ENCODE peak calls at places on chromosomes 3 and 15, in seven cellular contexts. W is astrocyte of the spinal cord, X is cardiac muscle cell, R is fibroblast of lung, V is omental fat pad, D is AG09319, K is AG04449. U is an unnamed sample.

GRCh38 chr3:123750659-123751420 is 133.3 kb downstream of the MYLK start:
- DNase-seq in D (no peak), K (no peak), V (no peak), X (peak), R (peak), W (peak), U (no peak)

GRCh38 chr3:10348404-10348721 is 27.5 kb upstream of the SEC13 start:
- DNase-seq in D (no peak), K (no peak), W (no peak), R (no peak), V (no peak), X (no peak), U (no peak)

GRCh38 chr3:192550356-192550755 is 177.0 kb downstream of the FGF12 start:
- DNase-seq in R (no peak), X (no peak), D (no peak), K (no peak), W (no peak), V (no peak), U (no peak)

GRCh38 chr3:103085465-103085864 is 650.6 kb downstream of the ZPLD1 start:
- DNase-seq in X (peak), V (no peak), K (no peak), R (peak), W (no peak), D (no peak), U (no peak)

GRCh38 chr3:196774191-196774820 is 34.6 kb downstream of the PAK2 start:
- DNase-seq in X (no peak), R (no peak), W (peak), D (no peak), K (no peak), V (no peak), U (no peak)

GRCh38 chr15:80434926-80435720 is 30.9 kb downstream of the ARNT2 start:
- DNase-seq in V (no peak), W (no peak), X (no peak), D (no peak), R (no peak), K (no peak), U (peak)

GRCh38 chr3:42590989-42591756 is 513 bp downstream of the SS18L2 start:
- DNase-seq in V (no peak), X (peak), D (no peak), K (no peak), W (no peak), R (no peak), U (no peak)

GRCh38 chr3:89699771-89700170 is 592.4 kb downstream of the EPHA3 start:
- DNase-seq in R (no peak), W (no peak), V (no peak), X (no peak), K (no peak), D (no peak), U (no peak)

GRCh38 chr3:72628065-72628464 is 220.2 kb downstream of the SHQ1 start:
- DNase-seq in D (no peak), X (no peak), R (no peak), V (no peak), K (no peak), W (no peak), U (no peak)

GRCh38 chr3:18987862-18988447 is 160.4 kb upstream of the KCNH8 start:
- DNase-seq in X (no peak), W (no peak), R (no peak), D (no peak), K (no peak), V (no peak), U (no peak)

GRCh38 chr3:159733194-159733860 is 255.3 kb upstream of the IL12A start:
- DNase-seq in D (no peak), R (peak), W (peak), X (no peak), V (no peak), K (peak), U (no peak)

GRCh38 chr3:44561076-44561475 is 6.1 kb downstream of the ZKSCAN7 start:
- DNase-seq in K (no peak), V (no peak), X (no peak), D (no peak), R (no peak), W (no peak), U (no peak)

GRCh38 chr15:26864664-26865191 is 2.1 kb upstream of the GABRA5 start:
- DNase-seq in K (no peak), W (peak), V (no peak), D (no peak), R (peak), X (peak), U (no peak)

GRCh38 chr3:120450914-120451669 is at the start of gene FSTL1:
- DNase-seq in D (no peak), R (peak), K (no peak), W (peak), X (peak), V (no peak), U (peak)

GRCh38 chr3:15290731-15291130 is 41.7 kb downstream of the SH3BP5 start:
- DNase-seq in D (no peak), W (no peak), V (no peak), R (no peak), K (no peak), X (no peak), U (no peak)

GRCh38 chr3:4708230-4708629 is 215.1 kb downstream of the ITPR1 start:
- DNase-seq in K (no peak), V (no peak), W (no peak), R (no peak), D (no peak), X (no peak), U (no peak)

GRCh38 chr3:109532257-109533216 is 195.2 kb upstream of the DPPA4 start:
- DNase-seq in R (peak), X (peak), K (peak), V (no peak), W (peak), D (peak), U (no peak)
- TF ChIP-seq CTCF in R (peak), X (peak), K (no peak), V (no peak), W (peak), D (peak), U (no peak)

GRCh38 chr3:36792342-36792741 is 28.0 kb upstream of the DCLK3 start:
- DNase-seq in W (peak), X (peak), D (no peak), V (no peak), R (peak), K (no peak), U (no peak)
- TF ChIP-seq CTCF in W (peak), X (peak), D (peak), V (no peak), R (peak), K (peak), U (no peak)

DNA sequence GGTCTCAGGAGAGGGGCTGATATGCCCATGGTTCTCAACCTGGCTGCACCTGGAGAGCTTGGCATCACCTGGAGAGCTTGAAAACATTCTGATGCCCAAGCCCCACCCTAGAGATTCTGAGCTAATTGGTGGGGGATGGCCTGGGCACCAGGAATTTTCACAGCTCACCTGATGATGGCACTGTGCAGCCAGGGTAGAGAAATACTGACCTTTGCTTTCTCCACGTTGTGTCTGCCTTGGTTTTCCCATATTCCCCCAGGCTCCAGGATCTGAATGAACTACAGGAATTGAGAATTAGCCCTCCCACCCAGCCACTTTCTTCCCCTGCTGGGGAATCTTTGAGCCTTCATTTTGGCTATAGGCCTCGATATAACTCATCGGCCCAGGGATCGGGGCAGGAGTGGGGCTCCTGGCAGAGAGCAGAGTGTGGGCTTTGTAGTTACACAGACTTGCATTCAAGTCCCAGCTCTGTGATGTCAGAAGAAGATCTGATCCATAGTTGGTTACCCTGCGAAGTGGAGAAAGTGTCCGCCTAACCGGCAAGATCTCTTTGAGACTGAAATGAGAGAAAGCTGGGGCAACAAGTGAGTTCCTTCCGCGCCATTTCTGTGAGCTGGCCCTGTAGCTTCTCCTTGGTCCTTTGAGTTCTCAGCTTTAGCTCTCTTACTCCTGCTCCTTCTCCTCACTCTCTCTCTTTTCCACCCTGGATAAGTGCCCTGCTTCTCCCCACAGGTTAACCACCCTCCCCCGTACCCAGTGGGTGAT is 33.1 kb upstream of the UBE2Q2 start:
- DNase-seq in W (peak), D (no peak), X (peak), V (no peak), R (peak), K (no peak), U (no peak)
- TF ChIP-seq CTCF in W (peak), D (peak), X (peak), V (no peak), R (peak), K (peak), U (no peak)

GRCh38 chr15:25683415-25683814 is 179.7 kb downstream of the ATP10A start:
- DNase-seq in R (no peak), W (no peak), D (no peak), V (no peak), K (no peak), X (no peak), U (peak)

GRCh38 chr15:25684521-25685215 is 178.5 kb downstream of the ATP10A start:
- DNase-seq in X (no peak), W (peak), R (peak), K (peak), D (peak), V (no peak), U (peak)

GRCh38 chr15:25683911-25684310 is 179.2 kb downstream of the ATP10A start:
- DNase-seq in X (no peak), D (no peak), V (no peak), W (no peak), K (no peak), R (no peak), U (peak)

GRCh38 chr15:25687276-25687675 is 175.9 kb downstream of the ATP10A start:
- DNase-seq in X (no peak), K (no peak), W (no peak), R (no peak), D (no peak), V (no peak), U (no peak)

DNA sequence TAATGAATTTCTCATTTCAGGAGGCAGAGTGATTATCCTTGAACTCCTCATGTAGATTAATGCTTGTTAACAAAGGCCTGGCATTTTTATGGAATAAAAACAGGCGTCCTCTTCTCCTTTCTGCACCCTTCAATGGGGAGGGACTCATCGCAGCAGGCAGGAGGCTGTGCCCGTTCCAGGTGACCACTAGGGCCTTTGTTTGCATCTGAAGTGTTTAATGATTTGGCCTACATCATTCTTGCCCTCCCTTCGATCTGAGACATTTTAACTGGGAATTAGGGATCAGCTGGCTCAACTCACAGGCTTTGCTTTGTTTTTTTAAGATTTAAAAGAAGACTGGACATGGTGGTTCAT is 177.9 kb downstream of the ATP10A start:
- DNase-seq in V (no peak), D (no peak), X (no peak), K (no peak), R (no peak), W (no peak), U (peak)
- TF ChIP-seq CTCF in V (no peak), D (no peak), X (no peak), K (no peak), R (no peak), W (no peak), U (no peak)

DNA sequence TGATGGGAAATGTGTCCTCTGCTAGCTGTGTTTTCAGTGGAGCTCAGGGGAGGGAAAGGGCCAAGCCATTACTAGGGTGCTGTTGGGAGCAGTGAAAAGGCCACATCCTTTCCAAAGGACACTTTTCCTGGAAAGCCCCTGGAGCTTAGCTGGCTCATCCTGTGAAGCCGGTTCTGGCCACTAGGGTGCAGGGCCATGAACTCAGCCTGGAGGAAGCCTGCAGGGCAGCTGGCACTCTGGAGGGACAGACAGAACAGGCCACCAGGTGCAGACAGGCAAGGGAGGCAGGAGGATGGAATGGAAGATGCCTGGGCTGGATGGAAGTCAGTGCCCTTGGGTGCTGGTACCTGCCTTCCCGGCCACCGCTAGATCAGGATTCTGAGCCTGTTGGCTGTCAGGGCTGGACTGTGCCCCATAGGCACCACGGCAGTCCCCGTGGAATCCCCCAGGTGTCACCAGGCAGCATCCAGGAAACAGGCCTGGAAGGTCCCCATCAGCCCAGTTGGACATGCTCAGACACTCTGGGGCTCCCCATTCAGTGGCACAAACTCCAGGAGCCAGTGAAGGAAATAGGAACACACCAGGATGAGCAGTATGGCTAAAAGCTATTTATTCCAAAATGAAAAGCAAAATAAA is 76.2 kb upstream of the C2CD4B start:
- DNase-seq in R (no peak), K (no peak), W (no peak), X (peak), V (no peak), D (no peak), U (no peak)
- TF ChIP-seq CTCF in R (peak), K (peak), W (peak), X (peak), V (no peak), D (peak), U (no peak)

DNA sequence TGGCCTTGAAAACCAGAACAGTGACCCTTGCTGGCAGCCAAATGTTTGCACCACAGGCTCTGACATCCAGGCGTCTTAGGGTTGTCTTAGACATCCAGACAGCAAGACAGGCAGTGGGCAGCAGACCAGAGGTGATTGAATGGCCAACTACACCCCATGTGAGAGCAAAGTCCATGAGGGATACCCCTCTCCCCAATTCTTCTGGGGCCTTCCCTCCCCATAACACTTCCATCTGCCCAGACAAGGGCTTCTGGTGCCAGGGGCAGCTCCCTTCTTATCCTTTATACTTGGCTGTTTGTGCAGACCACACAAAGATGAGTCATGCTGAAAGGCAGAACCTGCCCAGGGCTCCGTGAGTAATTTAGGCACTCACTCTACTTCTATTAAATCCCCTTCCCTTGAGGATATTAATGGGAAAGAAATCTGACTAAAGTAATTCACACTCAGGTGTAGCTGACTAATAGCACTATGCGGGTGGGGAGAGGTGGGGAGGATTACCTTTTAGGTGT is 257.9 kb downstream of the UACA start:
- DNase-seq in V (no peak), D (no peak), X (no peak), R (peak), K (no peak), W (peak), U (no peak)
- TF ChIP-seq CTCF in V (no peak), D (no peak), X (no peak), R (no peak), K (no peak), W (no peak), U (no peak)

GRCh38 chr3:52443268-52443610 is 1.7 kb downstream of the SEMA3G start:
- DNase-seq in D (no peak), W (no peak), K (no peak), R (no peak), X (no peak), V (no peak), U (no peak)

GRCh38 chr3:52446631-52447511 is 2.0 kb upstream of the SEMA3G start:
- DNase-seq in V (peak), K (no peak), W (peak), R (peak), D (no peak), X (peak), U (no peak)

GRCh38 chr3:52446042-52446441 is 1.1 kb upstream of the SEMA3G start:
- DNase-seq in R (no peak), K (no peak), W (no peak), D (no peak), X (no peak), V (no peak), U (no peak)

GRCh38 chr3:52443791-52444687 is 864 bp downstream of the SEMA3G start:
- DNase-seq in R (no peak), X (no peak), V (no peak), K (no peak), W (no peak), D (no peak), U (no peak)

GRCh38 chr3:52444860-52445793 is at the start of gene SEMA3G:
- DNase-seq in X (peak), W (peak), K (no peak), V (no peak), R (peak), D (no peak), U (no peak)
- TF ChIP-seq CTCF in X (peak), W (peak), K (peak), V (no peak), R (peak), D (peak), U (peak)

DNA sequence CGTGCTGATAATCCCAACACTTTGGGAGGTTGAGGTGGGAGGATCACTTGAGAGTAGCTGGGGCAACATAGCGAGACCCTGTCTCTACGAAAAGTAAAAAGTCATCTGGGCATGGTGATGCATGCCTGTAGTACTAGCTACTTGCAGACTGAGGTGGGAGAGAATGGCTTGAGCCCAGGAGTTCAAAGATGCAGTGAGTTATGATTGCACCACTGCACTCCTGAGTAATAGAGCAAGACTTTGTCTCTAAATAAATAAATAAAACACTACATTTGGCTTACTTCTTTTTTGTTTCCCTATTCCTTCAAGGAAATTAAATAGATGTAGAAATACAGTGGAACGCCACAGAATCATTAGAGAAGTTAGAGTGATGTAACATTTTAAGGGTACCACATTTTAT is 20.1 kb upstream of the LDHAL6B start:
- DNase-seq in K (no peak), W (no peak), R (peak), V (no peak), D (no peak), X (no peak), U (no peak)
- TF ChIP-seq CTCF in K (no peak), W (no peak), R (no peak), V (no peak), D (no peak), X (no peak), U (no peak)

GRCh38 chr3:31908391-31909097 is 72.5 kb downstream of the OSBPL10 start:
- DNase-seq in W (peak), D (no peak), V (no peak), K (no peak), X (no peak), R (peak), U (no peak)
- TF ChIP-seq CTCF in W (peak), D (peak), V (no peak), K (no peak), X (no peak), R (peak), U (no peak)